ENCODE peak calls at places on chromosomes 13 and 19, in six cellular contexts. One of them, this sample, is unnamed. For H3K4me1 and H3K27me3, the result is how much of the 10 kb centered on the place peaks cover.

GRCh38 chr13:40408602-40409001 is 257.8 kb downstream of the FOXO1 start:
- DNase-seq in GM12878: no peak
- DNase-seq in K562: no peak
- DNase-seq in H1: no peak
- DNase-seq in HCT116: peak
- DNase-seq in HepG2: no peak
- DNase-seq in this sample: no peak

GRCh38 chr13:112741185-112741755 is 51.4 kb downstream of the ATP11A start:
- DNase-seq in HepG2: no peak
- DNase-seq in K562: no peak
- DNase-seq in H1: no peak
- DNase-seq in HCT116: no peak
- DNase-seq in GM12878: no peak
- DNase-seq in this sample: no peak

GRCh38 chr13:98821372-98822237 is 69.1 kb upstream of the SLC15A1 start:
- DNase-seq in HCT116: no peak
- DNase-seq in K562: no peak
- DNase-seq in HepG2: peak
- DNase-seq in H1: no peak
- DNase-seq in GM12878: no peak
- DNase-seq in this sample: no peak

GRCh38 chr19:41298327-41298964 is 11.5 kb upstream of the CCDC97 start:
- DNase-seq in H1: no peak
- DNase-seq in HCT116: no peak
- DNase-seq in GM12878: no peak
- DNase-seq in K562: no peak
- DNase-seq in HepG2: no peak
- DNase-seq in this sample: peak

GRCh38 chr13:94682229-94682628 is 30.1 kb downstream of the SOX21 start:
- DNase-seq in K562: no peak
- DNase-seq in GM12878: no peak
- DNase-seq in H1: no peak
- DNase-seq in HCT116: no peak
- DNase-seq in HepG2: no peak
- DNase-seq in this sample: no peak

GRCh38 chr19:16824658-16825311 is 4.4 kb upstream of the SIN3B start:
- DNase-seq in K562: no peak
- DNase-seq in HepG2: no peak
- DNase-seq in H1: no peak
- DNase-seq in GM12878: no peak
- DNase-seq in HCT116: no peak
- DNase-seq in this sample: no peak

GRCh38 chr19:11405846-11406643 is 13.1 kb downstream of the RGL3 start:
- DNase-seq in HCT116: no peak
- DNase-seq in H1: no peak
- DNase-seq in K562: peak
- DNase-seq in GM12878: no peak
- DNase-seq in HepG2: no peak
- DNase-seq in this sample: no peak

GRCh38 chr13:106381083-106381482 is 154.4 kb downstream of the EFNB2 start:
- DNase-seq in GM12878: no peak
- DNase-seq in HepG2: no peak
- DNase-seq in K562: no peak
- DNase-seq in HCT116: no peak
- DNase-seq in H1: no peak
- DNase-seq in this sample: peak

GRCh38 chr19:51468545-51468920 is 9.8 kb upstream of the CEACAM18 start:
- DNase-seq in HCT116: no peak
- DNase-seq in HepG2: no peak
- DNase-seq in H1: no peak
- DNase-seq in K562: peak
- DNase-seq in GM12878: no peak
- DNase-seq in this sample: no peak

GRCh38 chr13:97259787-97260641 is 37.9 kb downstream of the MBNL2 start:
- DNase-seq in HCT116: no peak
- DNase-seq in H1: no peak
- DNase-seq in GM12878: no peak
- DNase-seq in HepG2: peak
- DNase-seq in K562: peak
- DNase-seq in this sample: no peak

GRCh38 chr19:34712606-34713261 is 21.3 kb upstream of the ZNF181 start:
- DNase-seq in K562: peak
- DNase-seq in HepG2: peak
- DNase-seq in HCT116: peak
- DNase-seq in GM12878: peak
- DNase-seq in H1: peak
- DNase-seq in this sample: peak

GRCh38 chr13:84737671-84738070 is 855.4 kb upstream of the SLITRK1 start:
- DNase-seq in HepG2: no peak
- DNase-seq in HCT116: no peak
- DNase-seq in GM12878: no peak
- DNase-seq in H1: no peak
- DNase-seq in K562: no peak
- DNase-seq in this sample: no peak

GRCh38 chr13:53683608-53684007 is 655.0 kb downstream of the OLFM4 start:
- DNase-seq in K562: no peak
- DNase-seq in H1: no peak
- DNase-seq in HCT116: no peak
- DNase-seq in HepG2: no peak
- DNase-seq in GM12878: no peak
- DNase-seq in this sample: no peak

GRCh38 chr19:55209430-55210119 is at the start of gene PTPRH:
- DNase-seq in H1: no peak
- DNase-seq in K562: no peak
- DNase-seq in GM12878: no peak
- DNase-seq in HCT116: no peak
- DNase-seq in HepG2: no peak
- DNase-seq in this sample: no peak

GRCh38 chr13:25447396-25447795 is 75.6 kb downstream of the ATP8A2 start:
- DNase-seq in GM12878: no peak
- DNase-seq in HepG2: no peak
- DNase-seq in K562: no peak
- DNase-seq in H1: no peak
- DNase-seq in HCT116: no peak
- DNase-seq in this sample: no peak

GRCh38 chr13:90690458-90691063 is 656.9 kb upstream of the MIR17HG start:
- DNase-seq in HepG2: no peak
- DNase-seq in GM12878: no peak
- DNase-seq in K562: no peak
- DNase-seq in HCT116: no peak
- DNase-seq in H1: no peak
- DNase-seq in this sample: no peak

GRCh38 chr13:111900390-111901180 is 166.4 kb upstream of the SOX1 start:
- DNase-seq in H1: no peak
- DNase-seq in GM12878: no peak
- DNase-seq in HCT116: no peak
- DNase-seq in K562: no peak
- DNase-seq in HepG2: no peak
- DNase-seq in this sample: no peak

GRCh38 chr13:112444001-112444311 is 67.8 kb downstream of the SPACA7 start:
- DNase-seq in H1: peak
- DNase-seq in HepG2: peak
- DNase-seq in HCT116: peak
- DNase-seq in K562: peak
- DNase-seq in GM12878: no peak
- DNase-seq in this sample: peak

GRCh38 chr13:30618186-30618937 is 642 bp downstream of the USPL1 start:
- DNase-seq in H1: no peak
- DNase-seq in GM12878: no peak
- DNase-seq in HCT116: no peak
- DNase-seq in K562: no peak
- DNase-seq in HepG2: peak
- DNase-seq in this sample: no peak

GRCh38 chr13:112434032-112434431 is 57.9 kb downstream of the SPACA7 start:
- DNase-seq in H1: no peak
- DNase-seq in GM12878: no peak
- DNase-seq in HepG2: no peak
- DNase-seq in HCT116: no peak
- DNase-seq in K562: no peak
- DNase-seq in this sample: no peak

GRCh38 chr19:14495678-14496028 is 274 bp downstream of the GIPC1 start:
- DNase-seq in HCT116: no peak
- DNase-seq in GM12878: no peak
- DNase-seq in H1: no peak
- DNase-seq in K562: peak
- DNase-seq in HepG2: no peak
- DNase-seq in this sample: no peak

GRCh38 chr19:23070353-23070781 is 46.5 kb upstream of the ZNF730 start:
- DNase-seq in GM12878: no peak
- DNase-seq in HepG2: no peak
- DNase-seq in H1: peak
- DNase-seq in K562: peak
- DNase-seq in HCT116: no peak
- DNase-seq in this sample: peak

GRCh38 chr19:41641879-41642485 is 15.1 kb upstream of the CEACAM4 start:
- DNase-seq in HCT116: peak
- DNase-seq in K562: peak
- DNase-seq in GM12878: peak
- DNase-seq in HepG2: peak
- DNase-seq in H1: no peak
- DNase-seq in this sample: peak

GRCh38 chr19:27794444-27795042 is 1418.4 kb downstream of the UQCRFS1 start:
- DNase-seq in H1: no peak
- DNase-seq in GM12878: no peak
- DNase-seq in HepG2: peak
- DNase-seq in HCT116: no peak
- DNase-seq in K562: peak
- DNase-seq in this sample: no peak

GRCh38 chr19:40745402-40745780 is 4.9 kb downstream of the ACTMAP start:
- DNase-seq in H1: no peak
- DNase-seq in HepG2: peak
- DNase-seq in K562: no peak
- DNase-seq in GM12878: no peak
- DNase-seq in HCT116: no peak
- DNase-seq in this sample: no peak

GRCh38 chr13:26557051-26557392 is 461 bp upstream of the WASF3 start:
- DNase-seq in H1: no peak
- DNase-seq in HCT116: peak
- DNase-seq in HepG2: no peak
- DNase-seq in K562: no peak
- DNase-seq in GM12878: no peak
- DNase-seq in this sample: no peak

GRCh38 chr13:26558074-26558805 is 757 bp downstream of the WASF3 start:
- DNase-seq in K562: no peak
- DNase-seq in H1: no peak
- DNase-seq in HCT116: no peak
- DNase-seq in GM12878: no peak
- DNase-seq in HepG2: no peak
- DNase-seq in this sample: peak

GRCh38 chr13:26558912-26559485 is 1.5 kb downstream of the WASF3 start:
- DNase-seq in HCT116: no peak
- DNase-seq in HepG2: peak
- DNase-seq in GM12878: no peak
- DNase-seq in H1: no peak
- DNase-seq in K562: no peak
- DNase-seq in this sample: no peak

GRCh38 chr13:26555413-26555812 is 2.1 kb upstream of the WASF3 start:
- DNase-seq in H1: no peak
- DNase-seq in K562: no peak
- DNase-seq in GM12878: no peak
- DNase-seq in HepG2: no peak
- DNase-seq in HCT116: no peak
- DNase-seq in this sample: no peak

GRCh38 chr13:26557393-26558073 is at the start of gene WASF3:
- DNase-seq in GM12878: peak
- DNase-seq in K562: peak
- DNase-seq in H1: peak
- DNase-seq in HepG2: peak
- DNase-seq in HCT116: peak
- DNase-seq in this sample: peak
- TF ChIP-seq ZNF274 in GM12878: no peak
- TF ChIP-seq ZNF274 in K562: no peak
- TF ChIP-seq ZNF274 in H1: no peak
- TF ChIP-seq ZNF274 in HepG2: no peak
- TF ChIP-seq ZNF274 in HCT116: no peak
- TF ChIP-seq ZNF274 in this sample: no peak

GRCh38 chr19:6608950-6609349 is 18.0 kb upstream of the CD70 start:
- DNase-seq in GM12878: no peak
- DNase-seq in HCT116: no peak
- DNase-seq in H1: no peak
- DNase-seq in K562: no peak
- DNase-seq in HepG2: no peak
- DNase-seq in this sample: no peak
- H3K4me1 ChIP-seq in GM12878: under half
- H3K4me1 ChIP-seq in HCT116: under half
- H3K4me1 ChIP-seq in H1: under half
- H3K4me1 ChIP-seq in K562: under half
- H3K4me1 ChIP-seq in HepG2: under half
- H3K4me1 ChIP-seq in this sample: under half

DNA sequence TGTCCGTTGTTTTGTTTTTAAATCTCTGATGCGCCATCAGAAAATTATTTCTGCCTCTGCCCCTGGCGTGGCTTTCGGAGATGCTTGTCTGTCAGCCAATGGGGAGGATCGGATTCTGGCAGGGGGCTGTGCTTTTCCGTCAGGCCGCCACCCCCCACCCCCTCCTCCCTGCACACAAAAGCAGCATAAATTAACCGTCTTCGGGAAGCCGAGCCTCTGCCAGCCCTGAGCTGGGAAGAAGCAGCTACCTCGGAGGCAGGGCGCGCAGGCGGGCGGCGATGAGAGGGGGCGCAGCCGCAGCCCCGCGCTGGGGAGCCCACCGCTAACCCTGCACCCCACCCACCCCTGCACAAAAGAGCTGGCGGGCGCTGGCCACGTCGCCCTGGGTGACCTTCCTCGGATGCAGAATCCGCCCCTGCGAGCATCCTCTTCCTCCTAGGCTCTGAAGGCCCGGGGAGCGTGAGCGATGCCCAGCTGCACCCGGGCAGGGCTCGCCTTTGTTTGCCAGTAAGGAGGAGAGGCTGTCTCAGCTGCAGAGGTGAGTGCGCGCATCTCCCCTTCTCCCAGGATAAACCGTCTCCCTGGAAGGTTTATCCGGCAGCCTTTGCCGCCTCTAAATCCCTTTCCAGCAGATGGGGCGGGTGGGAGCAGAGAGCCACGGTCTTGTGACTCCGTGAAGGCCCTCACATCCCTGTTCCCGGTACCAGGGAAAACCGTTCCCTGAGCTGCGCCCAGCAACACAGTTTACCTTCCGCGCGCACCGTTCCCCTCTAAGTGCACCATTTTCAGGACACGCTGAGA is at the start of gene ATCAY:
- DNase-seq in H1: no peak
- DNase-seq in K562: no peak
- DNase-seq in HepG2: no peak
- DNase-seq in GM12878: no peak
- DNase-seq in HCT116: no peak
- DNase-seq in this sample: peak
- H3K27me3 ChIP-seq in H1: under half
- H3K27me3 ChIP-seq in K562: under half
- H3K27me3 ChIP-seq in HepG2: under half
- H3K27me3 ChIP-seq in GM12878: under half
- H3K27me3 ChIP-seq in HCT116: under half
- H3K27me3 ChIP-seq in this sample: under half

DNA sequence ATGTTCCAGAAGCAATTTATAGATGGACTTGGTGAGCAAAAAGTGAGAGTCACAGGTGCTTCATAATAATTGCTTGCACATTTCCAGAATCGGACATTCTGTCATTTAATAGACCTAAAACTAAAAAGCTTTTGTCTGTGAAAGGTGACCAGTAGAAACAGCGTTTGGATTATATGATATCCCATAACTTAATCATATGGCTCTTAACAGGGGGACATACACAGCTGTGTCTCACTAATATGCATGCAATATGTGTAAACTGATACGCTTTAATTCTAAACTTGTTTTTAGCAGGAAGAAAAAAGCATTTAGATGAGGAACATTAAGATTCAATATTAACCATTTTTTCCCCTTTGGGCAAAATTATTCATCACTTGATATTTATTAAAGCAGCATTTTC is 277.0 kb downstream of the ZNF536 start:
- DNase-seq in H1: no peak
- DNase-seq in HepG2: no peak
- DNase-seq in K562: no peak
- DNase-seq in HCT116: no peak
- DNase-seq in GM12878: no peak
- DNase-seq in this sample: no peak
- TF ChIP-seq ZNF274 in H1: no peak
- TF ChIP-seq ZNF274 in HepG2: no peak
- TF ChIP-seq ZNF274 in K562: no peak
- TF ChIP-seq ZNF274 in HCT116: no peak
- TF ChIP-seq ZNF274 in GM12878: no peak
- TF ChIP-seq ZNF274 in this sample: no peak